ENCODE peak calls at places on chromosomes 1 and 21, in four cellular contexts. One of them, this sample, is unnamed.

GRCh38 chr1:62285984-62286481 is 33.2 kb downstream of the KANK4 start:
- DNase-seq in endothelial cell: peak
- DNase-seq in transverse colon: no peak
- DNase-seq in A549: no peak
- DNase-seq in this sample: peak

GRCh38 chr1:201916649-201917249 is 28.1 kb downstream of the SHISA4 start:
- DNase-seq in endothelial cell: no peak
- DNase-seq in transverse colon: peak
- DNase-seq in A549: peak
- DNase-seq in this sample: no peak

GRCh38 chr21:44880762-44881585 is 7.5 kb upstream of the PTTG1IP start:
- DNase-seq in endothelial cell: no peak
- DNase-seq in transverse colon: no peak
- DNase-seq in A549: no peak
- DNase-seq in this sample: peak

GRCh38 chr1:197904126-197904787 is 1.8 kb downstream of the C1orf53 start:
- DNase-seq in endothelial cell: no peak
- DNase-seq in transverse colon: no peak
- DNase-seq in A549: no peak
- DNase-seq in this sample: no peak

GRCh38 chr1:66557157-66557556 is 23.2 kb downstream of the SGIP1 start:
- DNase-seq in endothelial cell: no peak
- DNase-seq in transverse colon: no peak
- DNase-seq in A549: no peak
- DNase-seq in this sample: no peak

GRCh38 chr1:171313319-171313834 is 606 bp upstream of the FMO4 start:
- DNase-seq in endothelial cell: no peak
- DNase-seq in transverse colon: no peak
- DNase-seq in A549: no peak
- DNase-seq in this sample: no peak

GRCh38 chr1:7781923-7782495 is 2.1 kb upstream of the PER3 start:
- DNase-seq in endothelial cell: no peak
- DNase-seq in transverse colon: peak
- DNase-seq in A549: no peak
- DNase-seq in this sample: no peak

GRCh38 chr21:45080639-45081414 is 6.4 kb downstream of the ADARB1 start:
- DNase-seq in endothelial cell: no peak
- DNase-seq in transverse colon: no peak
- DNase-seq in A549: no peak
- DNase-seq in this sample: no peak

GRCh38 chr1:218374972-218375371 is 29.8 kb downstream of the TGFB2 start:
- DNase-seq in endothelial cell: no peak
- DNase-seq in transverse colon: no peak
- DNase-seq in A549: peak
- DNase-seq in this sample: no peak

GRCh38 chr1:33459766-33460543 is 12.5 kb upstream of the ZSCAN20 start:
- DNase-seq in endothelial cell: no peak
- DNase-seq in transverse colon: no peak
- DNase-seq in A549: no peak
- DNase-seq in this sample: no peak

GRCh38 chr1:67716800-67717199 is 31.8 kb downstream of the GADD45A start:
- DNase-seq in endothelial cell: no peak
- DNase-seq in transverse colon: peak
- DNase-seq in A549: peak
- DNase-seq in this sample: no peak

GRCh38 chr1:44076093-44076492 is 42.5 kb upstream of the KLF17 start:
- DNase-seq in endothelial cell: no peak
- DNase-seq in transverse colon: no peak
- DNase-seq in A549: no peak
- DNase-seq in this sample: no peak

GRCh38 chr1:110737206-110737605 is 62.5 kb upstream of the KCNA3 start:
- DNase-seq in endothelial cell: no peak
- DNase-seq in transverse colon: no peak
- DNase-seq in A549: no peak
- DNase-seq in this sample: no peak

GRCh38 chr1:151568626-151569088 is 28.5 kb downstream of the TUFT1 start:
- DNase-seq in endothelial cell: no peak
- DNase-seq in transverse colon: no peak
- DNase-seq in A549: no peak
- DNase-seq in this sample: no peak

GRCh38 chr1:7008331-7008730 is 223.1 kb downstream of the CAMTA1 start:
- DNase-seq in endothelial cell: no peak
- DNase-seq in transverse colon: no peak
- DNase-seq in A549: no peak
- DNase-seq in this sample: no peak

GRCh38 chr1:21732664-21733063 is 50.3 kb downstream of the USP48 start:
- DNase-seq in endothelial cell: no peak
- DNase-seq in transverse colon: no peak
- DNase-seq in A549: no peak
- DNase-seq in this sample: no peak

GRCh38 chr1:27882543-27882903 is 10.2 kb downstream of the THEMIS2 start:
- DNase-seq in endothelial cell: no peak
- DNase-seq in transverse colon: no peak
- DNase-seq in A549: no peak
- DNase-seq in this sample: no peak
- TF ChIP-seq CTCF in endothelial cell: no peak
- TF ChIP-seq CTCF in transverse colon: no peak
- TF ChIP-seq CTCF in A549: no peak
- TF ChIP-seq CTCF in this sample: no peak

DNA sequence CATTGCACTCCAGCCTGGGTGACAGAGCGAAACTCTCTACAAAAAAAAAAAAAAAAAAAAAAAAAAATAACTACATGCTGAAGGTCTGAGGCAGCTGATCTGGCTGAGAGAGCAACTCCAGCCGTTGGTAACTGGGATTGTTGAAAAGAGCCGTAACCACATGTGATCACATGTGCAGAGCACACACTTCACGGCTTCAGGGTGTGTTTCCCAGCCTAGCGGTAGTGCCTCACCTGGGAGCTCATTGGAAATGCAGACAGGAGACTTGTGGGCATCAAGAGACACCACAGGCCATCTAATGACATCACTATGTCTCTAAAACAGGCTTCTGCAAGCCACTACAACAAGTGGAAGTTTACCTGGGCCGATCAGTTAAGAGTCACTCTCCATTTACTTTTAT is 11.8 kb upstream of the OTUD7B start:
- DNase-seq in endothelial cell: no peak
- DNase-seq in transverse colon: no peak
- DNase-seq in A549: peak
- DNase-seq in this sample: no peak
- TF ChIP-seq CTCF in endothelial cell: no peak
- TF ChIP-seq CTCF in transverse colon: no peak
- TF ChIP-seq CTCF in A549: no peak
- TF ChIP-seq CTCF in this sample: no peak

DNA sequence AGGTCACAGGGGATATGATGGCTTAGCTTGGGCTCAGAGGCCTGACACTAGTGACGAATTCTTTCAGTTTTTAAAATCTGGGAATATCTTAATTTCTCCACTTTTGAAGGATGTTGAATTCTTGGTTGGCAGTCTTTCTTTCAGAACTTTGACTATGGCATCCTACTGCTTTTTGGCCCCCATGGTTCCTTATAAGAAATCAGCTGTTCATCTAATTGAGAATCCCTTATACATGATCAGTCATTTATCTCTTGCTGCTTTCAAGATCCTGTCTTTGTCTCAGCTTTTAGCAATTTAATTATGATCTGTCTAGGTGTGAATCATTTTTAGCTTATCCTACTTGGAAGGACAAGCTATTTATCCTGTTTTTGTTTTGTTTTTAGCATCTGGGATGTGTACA is 31.2 kb upstream of the F3 start:
- DNase-seq in endothelial cell: no peak
- DNase-seq in transverse colon: no peak
- DNase-seq in A549: no peak
- DNase-seq in this sample: no peak
- TF ChIP-seq CTCF in endothelial cell: no peak
- TF ChIP-seq CTCF in transverse colon: no peak
- TF ChIP-seq CTCF in A549: no peak
- TF ChIP-seq CTCF in this sample: no peak

GRCh38 chr1:200090252-200091159 is 63.0 kb downstream of the NR5A2 start:
- DNase-seq in endothelial cell: peak
- DNase-seq in transverse colon: no peak
- DNase-seq in A549: peak
- DNase-seq in this sample: no peak
- TF ChIP-seq CTCF in endothelial cell: peak
- TF ChIP-seq CTCF in transverse colon: no peak
- TF ChIP-seq CTCF in A549: peak
- TF ChIP-seq CTCF in this sample: no peak

GRCh38 chr21:21103692-21104091 is 105.5 kb downstream of the NCAM2 start:
- DNase-seq in endothelial cell: no peak
- DNase-seq in transverse colon: no peak
- DNase-seq in A549: no peak
- DNase-seq in this sample: no peak

GRCh38 chr21:21096956-21097355 is 98.7 kb downstream of the NCAM2 start:
- DNase-seq in endothelial cell: no peak
- DNase-seq in transverse colon: no peak
- DNase-seq in A549: no peak
- DNase-seq in this sample: no peak

GRCh38 chr21:21102874-21103273 is 104.7 kb downstream of the NCAM2 start:
- DNase-seq in endothelial cell: no peak
- DNase-seq in transverse colon: no peak
- DNase-seq in A549: no peak
- DNase-seq in this sample: no peak

GRCh38 chr21:21097425-21097824 is 99.2 kb downstream of the NCAM2 start:
- DNase-seq in endothelial cell: no peak
- DNase-seq in transverse colon: no peak
- DNase-seq in A549: no peak
- DNase-seq in this sample: no peak

GRCh38 chr21:21101911-21102310 is 103.7 kb downstream of the NCAM2 start:
- DNase-seq in endothelial cell: peak
- DNase-seq in transverse colon: no peak
- DNase-seq in A549: no peak
- DNase-seq in this sample: no peak
- TF ChIP-seq CTCF in endothelial cell: no peak
- TF ChIP-seq CTCF in transverse colon: no peak
- TF ChIP-seq CTCF in A549: no peak
- TF ChIP-seq CTCF in this sample: peak

DNA sequence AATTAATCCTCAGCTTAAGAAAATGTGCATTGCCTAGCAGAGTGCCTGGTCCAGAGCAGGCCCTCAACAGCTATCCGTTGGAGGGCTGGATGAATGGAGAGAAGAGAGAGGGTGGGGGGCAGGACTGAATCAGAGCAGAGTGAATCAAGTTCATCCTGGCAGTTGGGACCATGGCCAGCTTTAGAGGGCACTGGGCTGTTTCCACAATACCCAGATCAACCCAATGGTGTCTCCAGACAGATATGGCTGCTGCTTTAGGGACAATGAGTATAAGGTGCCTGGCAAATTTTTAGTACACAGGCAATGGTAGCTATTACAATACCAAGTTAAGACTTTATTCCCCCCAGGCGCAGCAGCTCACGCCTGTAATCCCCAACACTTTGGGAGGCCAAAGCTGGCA is 17.1 kb downstream of the EMC1 start:
- DNase-seq in endothelial cell: no peak
- DNase-seq in transverse colon: no peak
- DNase-seq in A549: no peak
- DNase-seq in this sample: no peak
- TF ChIP-seq CTCF in endothelial cell: no peak
- TF ChIP-seq CTCF in transverse colon: no peak
- TF ChIP-seq CTCF in A549: no peak
- TF ChIP-seq CTCF in this sample: no peak

GRCh38 chr1:203706444-203706843 is 58.5 kb upstream of the LAX1 start:
- DNase-seq in endothelial cell: no peak
- DNase-seq in transverse colon: no peak
- DNase-seq in A549: no peak
- DNase-seq in this sample: no peak

GRCh38 chr1:203713125-203713524 is 51.9 kb upstream of the LAX1 start:
- DNase-seq in endothelial cell: no peak
- DNase-seq in transverse colon: no peak
- DNase-seq in A549: no peak
- DNase-seq in this sample: no peak

GRCh38 chr1:203717120-203717519 is 47.9 kb upstream of the LAX1 start:
- DNase-seq in endothelial cell: no peak
- DNase-seq in transverse colon: no peak
- DNase-seq in A549: no peak
- DNase-seq in this sample: no peak

GRCh38 chr1:203711251-203712007 is 53.6 kb upstream of the LAX1 start:
- DNase-seq in endothelial cell: no peak
- DNase-seq in transverse colon: no peak
- DNase-seq in A549: no peak
- DNase-seq in this sample: no peak
- TF ChIP-seq CTCF in endothelial cell: no peak
- TF ChIP-seq CTCF in transverse colon: no peak
- TF ChIP-seq CTCF in A549: no peak
- TF ChIP-seq CTCF in this sample: no peak

DNA sequence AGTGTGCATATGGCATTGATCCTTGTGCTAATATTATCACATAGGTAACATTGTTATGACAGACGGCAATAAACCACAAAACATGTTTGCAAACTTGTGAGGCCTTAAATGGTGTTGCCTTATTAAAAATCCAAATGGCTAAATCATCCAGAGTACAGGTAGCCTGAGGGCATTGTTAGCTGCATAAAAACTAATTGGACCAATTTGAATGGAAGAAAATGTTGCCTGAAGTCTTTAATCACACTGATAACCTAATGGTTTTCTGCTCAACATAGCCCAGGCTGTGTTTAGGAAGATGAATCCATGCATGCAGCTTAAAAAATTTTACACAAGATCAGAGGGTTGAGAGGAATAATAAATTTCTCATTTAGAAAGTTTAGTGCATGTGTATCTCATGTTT is 19.4 kb upstream of the LRRC53 start:
- DNase-seq in endothelial cell: no peak
- DNase-seq in transverse colon: no peak
- DNase-seq in A549: no peak
- DNase-seq in this sample: no peak
- TF ChIP-seq CTCF in endothelial cell: no peak
- TF ChIP-seq CTCF in transverse colon: no peak
- TF ChIP-seq CTCF in A549: no peak
- TF ChIP-seq CTCF in this sample: no peak

GRCh38 chr1:89780721-89781120 is 40.1 kb upstream of the LRRC8D start:
- DNase-seq in endothelial cell: no peak
- DNase-seq in transverse colon: no peak
- DNase-seq in A549: peak
- DNase-seq in this sample: no peak
- TF ChIP-seq CTCF in endothelial cell: no peak
- TF ChIP-seq CTCF in transverse colon: no peak
- TF ChIP-seq CTCF in A549: peak
- TF ChIP-seq CTCF in this sample: no peak

This sample was measured in glutamatergic neuron.